ENCODE peak calls at places on chromosomes 2 and 18, in six cellular contexts. F is MCF 10A, A is SK-MEL-5, E is HEK293T, L is hypothalamus, M is A673. V is an unnamed sample.

GRCh38 chr18:31684279-31685096 is at the start of gene B4GALT6:
- DNase-seq in F (peak), A (peak), E (peak), L (no peak), M (no peak), V (peak)

GRCh38 chr2:117859924-117860647 is 45.6 kb downstream of the DDX18 start:
- DNase-seq in F (no peak), A (no peak), E (no peak), L (no peak), M (no peak), V (no peak)

GRCh38 chr2:121329786-121330185 is 44.8 kb upstream of the TFCP2L1 start:
- DNase-seq in F (no peak), A (no peak), E (no peak), L (no peak), M (no peak), V (no peak)

GRCh38 chr2:224059178-224059577 is 20.1 kb upstream of the SERPINE2 start:
- DNase-seq in F (no peak), A (no peak), E (no peak), L (no peak), M (no peak), V (no peak)

GRCh38 chr2:179612108-179612507 is 249.3 kb downstream of the ZNF385B start:
- DNase-seq in F (no peak), A (no peak), E (no peak), L (no peak), M (no peak), V (no peak)

GRCh38 chr2:210502997-210503621 is 26.6 kb upstream of the LANCL1 start:
- DNase-seq in F (peak), A (peak), E (peak), L (no peak), M (peak), V (no peak)

GRCh38 chr18:40413160-40413559 is 1541.9 kb upstream of the PIK3C3 start:
- DNase-seq in F (peak), A (peak), E (peak), L (no peak), M (peak), V (no peak)

GRCh38 chr2:55000335-55000734 is 49.9 kb downstream of the RTN4 start:
- DNase-seq in F (no peak), A (no peak), E (no peak), L (no peak), M (no peak), V (no peak)

GRCh38 chr18:7902399-7902839 is 335.3 kb downstream of the PTPRM start:
- DNase-seq in F (peak), A (no peak), E (no peak), L (no peak), M (no peak), V (no peak)

GRCh38 chr2:3462493-3463104 is 56.7 kb downstream of the ADI1 start:
- DNase-seq in F (no peak), A (no peak), E (no peak), L (no peak), M (no peak), V (no peak)

GRCh38 chr2:53933329-53933728 is 37.5 kb downstream of the PSME4 start:
- DNase-seq in F (no peak), A (no peak), E (no peak), L (no peak), M (no peak), V (no peak)

V was measured in GM12891.